ENCODE peak calls at places on chromosome 7, in nine cellular contexts. One of them, this sample, is unnamed.

GRCh38 chr7:3244241-3244814 is 56.7 kb upstream of the SDK1 start:
- DNase-seq in iPS-NIHi11: no peak
- DNase-seq in KG1: no peak
- DNase-seq in AG08395: no peak
- DNase-seq in cardiac fibroblast: peak; percentile 16
- DNase-seq in T-helper 9 cell: no peak
- DNase-seq in hepatocyte: peak; percentile 40
- DNase-seq in CD4-positive, alpha-beta T cell: no peak
- DNase-seq in cardiac septum: no peak
- DNase-seq in this sample: no peak

GRCh38 chr7:142440219-142441073 is 182.6 kb upstream of the PRSS58 start:
- DNase-seq in iPS-NIHi11: no peak
- DNase-seq in KG1: no peak
- DNase-seq in AG08395: peak; percentile 78
- DNase-seq in cardiac fibroblast: peak; percentile 59
- DNase-seq in T-helper 9 cell: no peak
- DNase-seq in hepatocyte: no peak
- DNase-seq in CD4-positive, alpha-beta T cell: no peak
- DNase-seq in cardiac septum: no peak
- DNase-seq in this sample: no peak

GRCh38 chr7:127888411-127888810 is 142.8 kb downstream of the LRRC4 start:
- DNase-seq in iPS-NIHi11: no peak
- DNase-seq in KG1: no peak
- DNase-seq in AG08395: no peak
- DNase-seq in cardiac fibroblast: no peak
- DNase-seq in T-helper 9 cell: no peak
- DNase-seq in hepatocyte: no peak
- DNase-seq in CD4-positive, alpha-beta T cell: no peak
- DNase-seq in cardiac septum: no peak
- DNase-seq in this sample: no peak

GRCh38 chr7:70071786-70072185 is 473.5 kb downstream of the AUTS2 start:
- DNase-seq in iPS-NIHi11: no peak
- DNase-seq in KG1: no peak
- DNase-seq in AG08395: no peak
- DNase-seq in cardiac fibroblast: no peak
- DNase-seq in T-helper 9 cell: no peak
- DNase-seq in hepatocyte: no peak
- DNase-seq in CD4-positive, alpha-beta T cell: no peak
- DNase-seq in cardiac septum: no peak
- DNase-seq in this sample: no peak

GRCh38 chr7:82312646-82313045 is 130.9 kb downstream of the CACNA2D1 start:
- DNase-seq in iPS-NIHi11: no peak
- DNase-seq in KG1: no peak
- DNase-seq in AG08395: no peak
- DNase-seq in cardiac fibroblast: no peak
- DNase-seq in T-helper 9 cell: no peak
- DNase-seq in hepatocyte: no peak
- DNase-seq in CD4-positive, alpha-beta T cell: no peak
- DNase-seq in cardiac septum: no peak
- DNase-seq in this sample: no peak

GRCh38 chr7:118183254-118183585 is 744 bp upstream of the LSM8 start:
- DNase-seq in iPS-NIHi11: no peak
- DNase-seq in KG1: no peak
- DNase-seq in AG08395: peak; percentile 7
- DNase-seq in cardiac fibroblast: peak; percentile 18
- DNase-seq in T-helper 9 cell: no peak
- DNase-seq in hepatocyte: no peak
- DNase-seq in CD4-positive, alpha-beta T cell: peak; percentile 3
- DNase-seq in cardiac septum: no peak
- DNase-seq in this sample: peak; percentile 4

GRCh38 chr7:109901916-109902315 is 1189.0 kb upstream of the LRRN3 start:
- DNase-seq in iPS-NIHi11: no peak
- DNase-seq in KG1: no peak
- DNase-seq in AG08395: no peak
- DNase-seq in cardiac fibroblast: no peak
- DNase-seq in T-helper 9 cell: no peak
- DNase-seq in hepatocyte: no peak
- DNase-seq in CD4-positive, alpha-beta T cell: no peak
- DNase-seq in cardiac septum: no peak
- DNase-seq in this sample: no peak

GRCh38 chr7:69402696-69403095 is 195.6 kb upstream of the AUTS2 start:
- DNase-seq in iPS-NIHi11: no peak
- DNase-seq in KG1: no peak
- DNase-seq in AG08395: no peak
- DNase-seq in cardiac fibroblast: no peak
- DNase-seq in T-helper 9 cell: no peak
- DNase-seq in hepatocyte: no peak
- DNase-seq in CD4-positive, alpha-beta T cell: no peak
- DNase-seq in cardiac septum: no peak
- DNase-seq in this sample: no peak

GRCh38 chr7:47888371-47889265 is 59.6 kb downstream of the PKD1L1 start:
- DNase-seq in iPS-NIHi11: no peak
- DNase-seq in KG1: no peak
- DNase-seq in AG08395: no peak
- DNase-seq in cardiac fibroblast: no peak
- DNase-seq in T-helper 9 cell: no peak
- DNase-seq in hepatocyte: no peak
- DNase-seq in CD4-positive, alpha-beta T cell: no peak
- DNase-seq in cardiac septum: no peak
- DNase-seq in this sample: no peak

GRCh38 chr7:124810605-124811004 is 45.0 kb upstream of the GPR37 start:
- DNase-seq in iPS-NIHi11: no peak
- DNase-seq in KG1: no peak
- DNase-seq in AG08395: no peak
- DNase-seq in cardiac fibroblast: no peak
- DNase-seq in T-helper 9 cell: no peak
- DNase-seq in hepatocyte: no peak
- DNase-seq in CD4-positive, alpha-beta T cell: no peak
- DNase-seq in cardiac septum: no peak
- DNase-seq in this sample: no peak

GRCh38 chr7:40000734-40001315 is 50.8 kb downstream of the CDK13 start:
- DNase-seq in iPS-NIHi11: no peak
- DNase-seq in KG1: no peak
- DNase-seq in AG08395: no peak
- DNase-seq in cardiac fibroblast: peak; percentile 25
- DNase-seq in T-helper 9 cell: no peak
- DNase-seq in hepatocyte: no peak
- DNase-seq in CD4-positive, alpha-beta T cell: no peak
- DNase-seq in cardiac septum: no peak
- DNase-seq in this sample: no peak

GRCh38 chr7:155190608-155191536 is 106.8 kb upstream of the INSIG1 start:
- DNase-seq in iPS-NIHi11: peak; percentile 93
- DNase-seq in KG1: peak; percentile 25
- DNase-seq in AG08395: peak; percentile 72
- DNase-seq in cardiac fibroblast: peak; percentile 35
- DNase-seq in T-helper 9 cell: peak; percentile 57
- DNase-seq in hepatocyte: peak; percentile 72
- DNase-seq in CD4-positive, alpha-beta T cell: peak; percentile 49
- DNase-seq in cardiac septum: peak; percentile 84
- DNase-seq in this sample: peak; percentile 70

GRCh38 chr7:65983965-65984654 is 2.1 kb upstream of the GUSB start:
- DNase-seq in iPS-NIHi11: no peak
- DNase-seq in KG1: no peak
- DNase-seq in AG08395: no peak
- DNase-seq in cardiac fibroblast: no peak
- DNase-seq in T-helper 9 cell: no peak
- DNase-seq in hepatocyte: peak; percentile 19
- DNase-seq in CD4-positive, alpha-beta T cell: no peak
- DNase-seq in cardiac septum: no peak
- DNase-seq in this sample: no peak

GRCh38 chr7:2794836-2795636 is 49.1 kb downstream of the GNA12 start:
- DNase-seq in iPS-NIHi11: no peak
- DNase-seq in KG1: no peak
- DNase-seq in AG08395: no peak
- DNase-seq in cardiac fibroblast: no peak
- DNase-seq in T-helper 9 cell: no peak
- DNase-seq in hepatocyte: no peak
- DNase-seq in CD4-positive, alpha-beta T cell: no peak
- DNase-seq in cardiac septum: no peak
- DNase-seq in this sample: no peak

GRCh38 chr7:77442631-77443420 is 26.7 kb upstream of the GSAP start:
- DNase-seq in iPS-NIHi11: no peak
- DNase-seq in KG1: no peak
- DNase-seq in AG08395: peak; percentile 22
- DNase-seq in cardiac fibroblast: peak; percentile 41
- DNase-seq in T-helper 9 cell: no peak
- DNase-seq in hepatocyte: no peak
- DNase-seq in CD4-positive, alpha-beta T cell: no peak
- DNase-seq in cardiac septum: no peak
- DNase-seq in this sample: no peak

GRCh38 chr7:22193361-22194016 is 163.5 kb downstream of the RAPGEF5 start:
- DNase-seq in iPS-NIHi11: peak; percentile 63
- DNase-seq in KG1: no peak
- DNase-seq in AG08395: peak; percentile 47
- DNase-seq in cardiac fibroblast: peak; percentile 26
- DNase-seq in T-helper 9 cell: no peak
- DNase-seq in hepatocyte: peak; percentile 53
- DNase-seq in CD4-positive, alpha-beta T cell: no peak
- DNase-seq in cardiac septum: no peak
- DNase-seq in this sample: peak; percentile 72

GRCh38 chr7:87316846-87317545 is 28.5 kb upstream of the CROT start:
- DNase-seq in iPS-NIHi11: no peak
- DNase-seq in KG1: no peak
- DNase-seq in AG08395: peak; percentile 74
- DNase-seq in cardiac fibroblast: peak; percentile 77
- DNase-seq in T-helper 9 cell: no peak
- DNase-seq in hepatocyte: no peak
- DNase-seq in CD4-positive, alpha-beta T cell: no peak
- DNase-seq in cardiac septum: no peak
- DNase-seq in this sample: no peak

GRCh38 chr7:44477063-44477830 is 13.2 kb downstream of the NUDCD3 start:
- DNase-seq in iPS-NIHi11: peak; percentile 88
- DNase-seq in KG1: no peak
- DNase-seq in AG08395: peak; percentile 89
- DNase-seq in cardiac fibroblast: peak; percentile 90
- DNase-seq in T-helper 9 cell: peak; percentile 44
- DNase-seq in hepatocyte: peak; percentile 83
- DNase-seq in CD4-positive, alpha-beta T cell: peak; percentile 49
- DNase-seq in cardiac septum: peak; percentile 79
- DNase-seq in this sample: peak; percentile 78

GRCh38 chr7:194257-194995 is 2.1 kb downstream of the FAM20C start:
- DNase-seq in iPS-NIHi11: peak; percentile 73
- DNase-seq in KG1: no peak
- DNase-seq in AG08395: peak; percentile 47
- DNase-seq in cardiac fibroblast: peak; percentile 71
- DNase-seq in T-helper 9 cell: no peak
- DNase-seq in hepatocyte: peak; percentile 51
- DNase-seq in CD4-positive, alpha-beta T cell: no peak
- DNase-seq in cardiac septum: no peak
- DNase-seq in this sample: peak; percentile 32

GRCh38 chr7:132782777-132783633 is 206.7 kb upstream of the PLXNA4 start:
- DNase-seq in iPS-NIHi11: no peak
- DNase-seq in KG1: no peak
- DNase-seq in AG08395: peak; percentile 87
- DNase-seq in cardiac fibroblast: peak; percentile 17
- DNase-seq in T-helper 9 cell: no peak
- DNase-seq in hepatocyte: no peak
- DNase-seq in CD4-positive, alpha-beta T cell: no peak
- DNase-seq in cardiac septum: no peak
- DNase-seq in this sample: no peak

GRCh38 chr7:85041599-85042216 is 145.1 kb downstream of the SEMA3D start:
- DNase-seq in iPS-NIHi11: peak; percentile 55
- DNase-seq in KG1: peak; percentile 29
- DNase-seq in AG08395: peak; percentile 47
- DNase-seq in cardiac fibroblast: peak; percentile 82
- DNase-seq in T-helper 9 cell: no peak
- DNase-seq in hepatocyte: peak; percentile 81
- DNase-seq in CD4-positive, alpha-beta T cell: no peak
- DNase-seq in cardiac septum: no peak
- DNase-seq in this sample: peak; percentile 3

GRCh38 chr7:35248576-35249536 is 5.0 kb downstream of the TBX20 start:
- DNase-seq in iPS-NIHi11: peak; percentile 31
- DNase-seq in KG1: no peak
- DNase-seq in AG08395: no peak
- DNase-seq in cardiac fibroblast: no peak
- DNase-seq in T-helper 9 cell: no peak
- DNase-seq in hepatocyte: no peak
- DNase-seq in CD4-positive, alpha-beta T cell: no peak
- DNase-seq in cardiac septum: no peak
- DNase-seq in this sample: no peak

GRCh38 chr7:41425926-41426325 is 277.0 kb downstream of the INHBA start:
- DNase-seq in iPS-NIHi11: no peak
- DNase-seq in KG1: no peak
- DNase-seq in AG08395: peak; percentile 79
- DNase-seq in cardiac fibroblast: peak; percentile 33
- DNase-seq in T-helper 9 cell: no peak
- DNase-seq in hepatocyte: no peak
- DNase-seq in CD4-positive, alpha-beta T cell: no peak
- DNase-seq in cardiac septum: no peak
- DNase-seq in this sample: no peak

GRCh38 chr7:129271500-129272355 is 46.9 kb downstream of the AHCYL2 start:
- DNase-seq in iPS-NIHi11: peak; percentile 41
- DNase-seq in KG1: no peak
- DNase-seq in AG08395: peak; percentile 48
- DNase-seq in cardiac fibroblast: peak; percentile 62
- DNase-seq in T-helper 9 cell: peak; percentile 44
- DNase-seq in hepatocyte: peak; percentile 58
- DNase-seq in CD4-positive, alpha-beta T cell: peak; percentile 62
- DNase-seq in cardiac septum: no peak
- DNase-seq in this sample: peak; percentile 6

GRCh38 chr7:150428671-150429451 is 21.6 kb upstream of the GIMAP8 start:
- DNase-seq in iPS-NIHi11: peak; percentile 49
- DNase-seq in KG1: no peak
- DNase-seq in AG08395: peak; percentile 92
- DNase-seq in cardiac fibroblast: peak; percentile 57
- DNase-seq in T-helper 9 cell: no peak
- DNase-seq in hepatocyte: no peak
- DNase-seq in CD4-positive, alpha-beta T cell: no peak
- DNase-seq in cardiac septum: peak; percentile 70
- DNase-seq in this sample: no peak